ENCODE peak calls at places on chromosome 18, in six cellular contexts. G is K562, C is HepG2, Y is heart left ventricle, D is ovary, S is right lobe of liver. A is an unnamed sample.

GRCh38 chr18:41395695-41396094 is 559.3 kb upstream of the PIK3C3 start:
- DNase-seq in G (no peak), C (no peak), Y (no peak), D (no peak), S (no peak), A (no peak)

GRCh38 chr18:1018211-1018651 is 113.6 kb downstream of the ADCYAP1 start:
- DNase-seq in G (no peak), C (no peak), Y (no peak), D (no peak), S (no peak), A (no peak)

GRCh38 chr18:12597775-12598174 is 60.1 kb downstream of the SPIRE1 start:
- DNase-seq in G (no peak), C (peak; percentile 84), Y (no peak), D (no peak), S (peak; percentile 39), A (peak; percentile 53)

GRCh38 chr18:45910405-45911023 is 56.6 kb downstream of the EPG5 start:
- DNase-seq in G (peak; percentile 44), C (peak; percentile 44), Y (no peak), D (no peak), S (peak; percentile 54), A (peak; percentile 19)

GRCh38 chr18:67896471-67896870 is 380.0 kb upstream of the DSEL start:
- DNase-seq in G (no peak), C (no peak), Y (no peak), D (no peak), S (no peak), A (no peak)

GRCh38 chr18:63319383-63320040 is at the start of gene BCL2:
- DNase-seq in G (no peak), C (no peak), Y (peak; percentile 72), D (peak; percentile 51), S (no peak), A (peak; percentile 40)

GRCh38 chr18:54950221-54950620 is 9.0 kb downstream of the CCDC68 start:
- DNase-seq in G (no peak), C (peak; percentile 36), Y (no peak), D (no peak), S (no peak), A (no peak)

GRCh38 chr18:77544792-77545191 is 295.1 kb downstream of the GALR1 start:
- DNase-seq in G (no peak), C (no peak), Y (no peak), D (no peak), S (no peak), A (no peak)

GRCh38 chr18:35514283-35514682 is 16.5 kb upstream of the INO80C start:
- DNase-seq in G (no peak), C (no peak), Y (no peak), D (no peak), S (no peak), A (no peak)

GRCh38 chr18:48049757-48050156 is 119.3 kb upstream of the SMAD2 start:
- DNase-seq in G (no peak), C (no peak), Y (no peak), D (no peak), S (no peak), A (no peak)

GRCh38 chr18:76819411-76820136 is 2.8 kb upstream of the ZNF236 start:
- DNase-seq in G (no peak), C (no peak), Y (no peak), D (no peak), S (no peak), A (no peak)

GRCh38 chr18:54717673-54718435 is 110.4 kb upstream of the RAB27B start:
- DNase-seq in G (peak; percentile 7), C (no peak), Y (no peak), D (no peak), S (no peak), A (peak; percentile 26)

GRCh38 chr18:37861981-37862380 is 296.4 kb upstream of the CELF4 start:
- DNase-seq in G (no peak), C (no peak), Y (no peak), D (no peak), S (no peak), A (no peak)

GRCh38 chr18:13621886-13622619 is 104.3 kb downstream of the FAM210A start:
- DNase-seq in G (no peak), C (no peak), Y (no peak), D (no peak), S (no peak), A (no peak)

GRCh38 chr18:9196568-9196967 is 60.0 kb downstream of the ANKRD12 start:
- DNase-seq in G (no peak), C (no peak), Y (no peak), D (no peak), S (no peak), A (no peak)

GRCh38 chr18:9193031-9193430 is 56.5 kb downstream of the ANKRD12 start:
- DNase-seq in G (no peak), C (no peak), Y (no peak), D (no peak), S (no peak), A (no peak)

GRCh38 chr18:9188359-9189231 is 52.0 kb downstream of the ANKRD12 start:
- DNase-seq in G (no peak), C (no peak), Y (no peak), D (no peak), S (no peak), A (no peak)

DNA sequence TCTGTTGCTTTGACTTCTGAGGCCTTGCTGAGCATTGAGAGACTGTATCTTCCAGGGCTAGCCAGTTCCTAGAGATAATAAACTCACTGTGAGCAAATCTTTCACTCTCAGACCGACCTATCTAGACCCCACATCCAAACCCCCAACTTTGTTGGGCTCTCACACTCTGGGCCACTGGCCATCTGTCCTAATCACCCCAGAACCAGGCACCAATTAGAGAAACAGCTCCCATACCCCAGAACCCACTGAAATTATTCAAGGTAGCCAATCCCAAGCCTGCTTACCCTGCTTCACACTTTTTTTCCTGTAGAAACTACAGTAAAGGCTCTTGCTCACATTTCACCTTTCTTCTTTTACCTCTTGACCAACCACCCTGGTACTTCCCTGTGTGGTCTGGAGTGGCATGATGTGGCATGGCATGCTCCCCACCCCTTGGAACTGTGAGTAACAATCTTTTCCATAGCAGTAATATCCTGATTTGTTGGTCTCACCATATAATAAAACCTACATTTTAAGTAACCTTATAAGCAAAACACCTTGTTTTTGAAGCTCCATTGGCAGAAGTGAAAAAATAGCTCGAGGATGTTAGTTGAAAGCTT is 55.2 kb downstream of the ANKRD12 start:
- DNase-seq in G (peak; percentile 73), C (no peak), Y (no peak), D (no peak), S (no peak), A (no peak)
- TF ChIP-seq POLR2A in G (no peak), C (no peak), Y (no peak), D (no peak), S (no peak), A (no peak)

GRCh38 chr18:49973592-49973991 is 160.3 kb upstream of the ACAA2 start:
- DNase-seq in G (no peak), C (no peak), Y (no peak), D (no peak), S (no peak), A (no peak)
- TF ChIP-seq POLR2A in G (no peak), C (no peak), Y (no peak), D (no peak), S (no peak), A (no peak)

GRCh38 chr18:36578871-36579270 is 249.9 kb downstream of the TPGS2 start:
- DNase-seq in G (no peak), C (no peak), Y (no peak), D (no peak), S (no peak), A (no peak)
- TF ChIP-seq POLR2A in G (no peak), C (no peak), Y (no peak), D (no peak), S (no peak), A (no peak)

DNA sequence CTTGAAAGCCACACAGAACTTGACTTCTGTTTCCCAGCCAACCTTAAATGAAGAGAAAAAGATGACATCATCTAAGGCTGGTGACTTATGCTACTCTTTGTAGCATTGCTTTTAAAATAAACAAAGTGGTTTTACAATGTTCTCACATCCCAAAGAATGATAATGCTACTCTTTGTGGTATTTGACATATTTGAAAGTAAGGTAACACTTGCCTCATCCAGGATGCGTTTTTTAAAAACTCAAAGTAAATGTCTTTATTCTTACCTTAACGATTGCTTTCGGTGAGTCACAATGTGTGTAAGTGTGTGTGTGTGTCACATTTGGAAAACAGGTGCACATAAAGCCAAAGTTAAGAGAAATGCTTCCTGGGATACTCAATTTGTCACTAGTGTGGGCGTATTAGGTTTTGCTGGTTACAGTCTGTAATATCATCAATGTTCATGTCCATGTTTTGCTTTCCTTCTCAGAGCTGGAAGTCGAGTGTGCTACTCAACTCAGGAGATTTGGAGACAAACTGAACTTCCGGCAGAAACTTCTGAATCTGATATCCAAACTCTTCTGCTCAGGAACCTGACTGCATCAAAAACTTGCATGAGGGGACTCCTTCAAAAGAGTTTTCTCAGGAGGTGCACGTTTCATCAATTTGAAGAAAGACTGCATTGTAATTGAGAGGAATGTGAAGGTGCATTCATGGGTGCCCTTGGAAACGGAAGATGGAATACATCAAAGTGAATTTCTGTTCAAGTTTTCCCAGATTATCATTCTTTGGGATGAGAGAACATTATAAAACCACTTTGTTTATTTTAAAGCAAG is 2.6 kb downstream of the PMAIP1 start:
- DNase-seq in G (no peak), C (no peak), Y (no peak), D (no peak), S (no peak), A (no peak)
- TF ChIP-seq POLR2A in G (no peak), C (no peak), Y (no peak), D (no peak), S (no peak), A (no peak)

DNA sequence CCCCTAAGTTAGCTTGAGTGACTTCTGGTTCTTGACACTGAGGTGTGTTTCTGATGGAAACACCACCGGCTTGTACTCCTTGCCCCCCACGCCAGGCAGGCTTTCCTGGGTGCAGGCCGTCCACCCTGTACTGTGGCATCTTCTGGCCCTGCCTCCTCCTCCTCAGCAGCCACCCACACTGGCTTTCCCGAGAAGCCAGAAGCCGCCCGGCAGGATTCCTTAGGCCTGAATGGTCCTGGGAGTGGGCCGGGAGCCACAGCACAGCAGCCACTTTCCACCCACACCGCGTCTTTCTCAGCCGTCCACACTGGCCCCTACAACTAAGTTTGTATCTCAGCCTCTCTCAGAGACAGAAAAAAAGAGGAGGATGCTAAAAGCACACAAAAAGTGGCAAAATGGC is 2.1 kb upstream of the HSBP1L1 start:
- DNase-seq in G (no peak), C (no peak), Y (no peak), D (no peak), S (no peak), A (no peak)
- TF ChIP-seq POLR2A in G (no peak), C (no peak), Y (no peak), D (no peak), S (no peak), A (no peak)

GRCh38 chr18:23105030-23105429 is 30.3 kb upstream of the CABLES1 start:
- DNase-seq in G (no peak), C (no peak), Y (no peak), D (no peak), S (no peak), A (no peak)

GRCh38 chr18:23107718-23108117 is 27.6 kb upstream of the CABLES1 start:
- DNase-seq in G (no peak), C (no peak), Y (no peak), D (no peak), S (no peak), A (no peak)

GRCh38 chr18:23105581-23106219 is 29.6 kb upstream of the CABLES1 start:
- DNase-seq in G (no peak), C (no peak), Y (no peak), D (no peak), S (no peak), A (no peak)

GRCh38 chr18:23108496-23108895 is 26.8 kb upstream of the CABLES1 start:
- DNase-seq in G (no peak), C (no peak), Y (no peak), D (no peak), S (no peak), A (no peak)

GRCh38 chr18:23106575-23106974 is 28.7 kb upstream of the CABLES1 start:
- DNase-seq in G (no peak), C (peak; percentile 78), Y (no peak), D (no peak), S (no peak), A (peak; percentile 50)
- TF ChIP-seq POLR2A in G (no peak), C (no peak), Y (no peak), D (no peak), S (no peak), A (no peak)

A was measured in H54.